ENCODE peak calls at places on chromosomes 2 and 18, in four cellular contexts. One of them, this sample, is unnamed.

GRCh38 chr2:195442458-195443175 is 214.4 kb upstream of the SLC39A10 start:
- DNase-seq in fibroblast of mammary gland: no peak
- DNase-seq in H1: no peak
- DNase-seq in GM12864: no peak
- DNase-seq in this sample: no peak

GRCh38 chr2:19580830-19581229 is 222.4 kb upstream of the OSR1 start:
- DNase-seq in fibroblast of mammary gland: peak
- DNase-seq in GM12864: no peak
- DNase-seq in H1: no peak
- DNase-seq in this sample: peak

GRCh38 chr2:19682493-19682892 is 219.3 kb downstream of the TTC32 start:
- DNase-seq in fibroblast of mammary gland: peak
- DNase-seq in H1: no peak
- DNase-seq in GM12864: no peak
- DNase-seq in this sample: no peak

GRCh38 chr2:38390941-38391340 is 13.9 kb upstream of the ATL2 start:
- DNase-seq in H1: no peak
- DNase-seq in GM12864: no peak
- DNase-seq in fibroblast of mammary gland: no peak
- DNase-seq in this sample: no peak

GRCh38 chr2:65278450-65279030 is 50.9 kb downstream of the ACTR2 start:
- DNase-seq in H1: no peak
- DNase-seq in GM12864: no peak
- DNase-seq in fibroblast of mammary gland: peak
- DNase-seq in this sample: peak

GRCh38 chr18:52422985-52423601 is 83.1 kb downstream of the DCC start:
- DNase-seq in GM12864: no peak
- DNase-seq in H1: no peak
- DNase-seq in fibroblast of mammary gland: no peak
- DNase-seq in this sample: no peak

GRCh38 chr18:363327-364115 is 95.7 kb upstream of the THOC1 start:
- DNase-seq in GM12864: no peak
- DNase-seq in H1: no peak
- DNase-seq in fibroblast of mammary gland: peak
- DNase-seq in this sample: peak

GRCh38 chr2:10278029-10278762 is 24.5 kb upstream of the HPCAL1 start:
- DNase-seq in fibroblast of mammary gland: peak
- DNase-seq in H1: no peak
- DNase-seq in GM12864: no peak
- DNase-seq in this sample: peak

GRCh38 chr18:28657836-28658410 is 481.0 kb upstream of the CDH2 start:
- DNase-seq in fibroblast of mammary gland: no peak
- DNase-seq in GM12864: no peak
- DNase-seq in H1: no peak
- DNase-seq in this sample: peak

GRCh38 chr2:109689973-109690372 is 75.8 kb downstream of the SOWAHC start:
- DNase-seq in GM12864: no peak
- DNase-seq in fibroblast of mammary gland: no peak
- DNase-seq in H1: no peak
- DNase-seq in this sample: no peak

GRCh38 chr2:101442667-101443061 is 32.2 kb downstream of the RFX8 start:
- DNase-seq in GM12864: no peak
- DNase-seq in H1: no peak
- DNase-seq in fibroblast of mammary gland: no peak
- DNase-seq in this sample: no peak

GRCh38 chr2:26850565-26850964 is 2.6 kb downstream of the DPYSL5 start:
- DNase-seq in fibroblast of mammary gland: no peak
- DNase-seq in H1: no peak
- DNase-seq in GM12864: no peak
- DNase-seq in this sample: no peak

GRCh38 chr2:161136696-161137324 is 23.4 kb upstream of the TANK start:
- DNase-seq in GM12864: peak
- DNase-seq in fibroblast of mammary gland: peak
- DNase-seq in H1: no peak
- DNase-seq in this sample: peak

GRCh38 chr2:148519013-148519412 is 125.5 kb upstream of the EPC2 start:
- DNase-seq in GM12864: no peak
- DNase-seq in H1: no peak
- DNase-seq in fibroblast of mammary gland: no peak
- DNase-seq in this sample: no peak

GRCh38 chr2:196247114-196247978 is 76.0 kb upstream of the STK17B start:
- DNase-seq in H1: no peak
- DNase-seq in fibroblast of mammary gland: peak
- DNase-seq in GM12864: no peak
- DNase-seq in this sample: no peak

GRCh38 chr2:24513672-24514071 is 22.6 kb downstream of the NCOA1 start:
- DNase-seq in H1: no peak
- DNase-seq in fibroblast of mammary gland: peak
- DNase-seq in GM12864: no peak
- DNase-seq in this sample: no peak

GRCh38 chr2:211875488-211875887 is 663.1 kb downstream of the ERBB4 start:
- DNase-seq in GM12864: no peak
- DNase-seq in H1: no peak
- DNase-seq in fibroblast of mammary gland: peak
- DNase-seq in this sample: no peak

GRCh38 chr2:109135572-109136185 is 6.7 kb downstream of the SH3RF3 start:
- DNase-seq in GM12864: no peak
- DNase-seq in fibroblast of mammary gland: no peak
- DNase-seq in H1: peak
- DNase-seq in this sample: no peak

GRCh38 chr2:62118160-62118559 is 77.8 kb upstream of the B3GNT2 start:
- DNase-seq in fibroblast of mammary gland: no peak
- DNase-seq in GM12864: no peak
- DNase-seq in H1: no peak
- DNase-seq in this sample: no peak

GRCh38 chr2:208373460-208374089 is 33.0 kb upstream of the PTH2R start:
- DNase-seq in GM12864: no peak
- DNase-seq in fibroblast of mammary gland: peak
- DNase-seq in H1: no peak
- DNase-seq in this sample: peak

GRCh38 chr2:75592028-75592427 is 31.3 kb upstream of the EVA1A start:
- DNase-seq in GM12864: no peak
- DNase-seq in H1: no peak
- DNase-seq in fibroblast of mammary gland: peak
- DNase-seq in this sample: peak

GRCh38 chr2:73337828-73338227 is 44.5 kb upstream of the EGR4 start:
- DNase-seq in H1: no peak
- DNase-seq in fibroblast of mammary gland: no peak
- DNase-seq in GM12864: no peak
- DNase-seq in this sample: no peak

GRCh38 chr2:210474776-210475175 is 1.8 kb downstream of the LANCL1 start:
- DNase-seq in GM12864: no peak
- DNase-seq in H1: no peak
- DNase-seq in fibroblast of mammary gland: no peak
- DNase-seq in this sample: no peak

GRCh38 chr18:58649966-58650816 is 21.1 kb upstream of the MALT1 start:
- DNase-seq in fibroblast of mammary gland: no peak
- DNase-seq in GM12864: no peak
- DNase-seq in H1: no peak
- DNase-seq in this sample: peak

GRCh38 chr2:60544980-60545560 is 8.4 kb downstream of the BCL11A start:
- DNase-seq in H1: no peak
- DNase-seq in GM12864: no peak
- DNase-seq in fibroblast of mammary gland: no peak
- DNase-seq in this sample: no peak

GRCh38 chr2:170434900-170435640 is 257.1 kb downstream of the MYO3B start:
- DNase-seq in H1: no peak
- DNase-seq in fibroblast of mammary gland: no peak
- DNase-seq in GM12864: peak
- DNase-seq in this sample: no peak

DNA sequence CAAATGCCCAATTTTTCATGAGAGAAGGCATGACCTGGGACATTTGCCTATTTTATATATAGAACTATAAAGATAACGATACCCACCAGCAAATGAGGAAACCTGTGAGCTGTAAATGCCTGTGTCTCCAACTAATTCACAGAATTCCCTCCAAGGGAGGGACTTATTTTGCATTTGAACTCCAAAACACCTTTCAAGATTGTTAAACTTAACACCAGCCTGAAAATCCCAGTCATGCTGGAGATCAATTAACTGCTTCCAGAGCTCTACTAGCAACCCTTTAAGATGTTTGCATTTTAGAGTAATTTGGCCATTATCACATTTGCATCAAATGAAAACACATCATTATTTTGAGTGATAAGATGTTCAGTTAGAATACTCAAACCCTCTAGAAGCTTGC is 68.1 kb upstream of the KLHL14 start:
- DNase-seq in H1: no peak
- DNase-seq in fibroblast of mammary gland: no peak
- DNase-seq in GM12864: no peak
- DNase-seq in this sample: no peak
- H3K4me3 ChIP-seq in H1: no peak
- H3K4me3 ChIP-seq in fibroblast of mammary gland: no peak
- H3K4me3 ChIP-seq in GM12864: no peak
- H3K4me3 ChIP-seq in this sample: no peak

GRCh38 chr2:227035678-227036077 is 128.3 kb downstream of the COL4A4 start:
- DNase-seq in fibroblast of mammary gland: no peak
- DNase-seq in H1: no peak
- DNase-seq in GM12864: no peak
- DNase-seq in this sample: no peak

GRCh38 chr2:227031379-227031778 is 132.6 kb downstream of the COL4A4 start:
- DNase-seq in fibroblast of mammary gland: no peak
- DNase-seq in H1: no peak
- DNase-seq in GM12864: no peak
- DNase-seq in this sample: no peak

GRCh38 chr2:227030789-227031188 is 133.2 kb downstream of the COL4A4 start:
- DNase-seq in H1: no peak
- DNase-seq in fibroblast of mammary gland: no peak
- DNase-seq in GM12864: no peak
- DNase-seq in this sample: no peak

GRCh38 chr2:227036527-227036926 is 127.5 kb downstream of the COL4A4 start:
- DNase-seq in H1: no peak
- DNase-seq in fibroblast of mammary gland: no peak
- DNase-seq in GM12864: no peak
- DNase-seq in this sample: no peak

DNA sequence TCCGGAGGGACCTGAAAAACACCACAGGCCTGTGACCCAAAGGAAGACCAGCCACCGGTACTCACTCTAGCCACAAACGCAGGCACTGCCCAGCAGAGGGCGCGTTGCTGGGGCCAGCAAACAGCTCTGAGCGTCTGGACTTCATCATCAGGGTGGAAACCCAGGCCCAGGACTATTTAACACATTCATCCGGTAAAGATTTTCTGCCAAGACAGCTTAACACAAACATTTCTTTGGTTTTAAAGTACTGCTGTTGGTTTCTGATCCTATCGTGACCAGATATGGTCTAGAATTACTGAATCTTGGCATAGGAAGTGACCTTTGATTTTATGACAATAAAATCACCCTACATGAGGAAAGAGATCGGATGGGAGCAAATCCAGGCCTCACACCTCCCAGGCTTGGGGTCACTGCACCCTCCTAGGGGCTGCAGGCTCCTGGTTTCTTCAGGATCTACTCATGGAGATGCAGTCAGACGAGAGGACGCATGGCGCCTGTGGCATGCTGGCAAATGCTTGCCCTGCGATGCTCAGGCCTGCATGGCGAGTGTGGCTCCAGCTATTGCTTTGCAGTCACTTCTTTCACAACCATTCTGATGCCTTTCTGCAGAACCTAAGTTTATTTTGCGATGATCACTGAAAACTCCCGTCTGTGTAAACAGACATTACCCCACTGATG is 130.4 kb downstream of the COL4A4 start:
- DNase-seq in H1: peak
- DNase-seq in GM12864: peak
- DNase-seq in fibroblast of mammary gland: peak
- DNase-seq in this sample: peak
- TF ChIP-seq CTCF in H1: peak
- TF ChIP-seq CTCF in GM12864: peak
- TF ChIP-seq CTCF in fibroblast of mammary gland: peak
- TF ChIP-seq CTCF in this sample: peak

GRCh38 chr2:36369163-36369562 is 13.6 kb downstream of the CRIM1 start:
- DNase-seq in H1: no peak
- DNase-seq in fibroblast of mammary gland: no peak
- DNase-seq in GM12864: no peak
- DNase-seq in this sample: no peak

GRCh38 chr2:36369711-36370110 is 14.1 kb downstream of the CRIM1 start:
- DNase-seq in H1: no peak
- DNase-seq in GM12864: no peak
- DNase-seq in fibroblast of mammary gland: no peak
- DNase-seq in this sample: no peak

GRCh38 chr2:36366491-36367120 is 11.0 kb downstream of the CRIM1 start:
- DNase-seq in H1: no peak
- DNase-seq in GM12864: no peak
- DNase-seq in fibroblast of mammary gland: peak
- DNase-seq in this sample: peak

GRCh38 chr2:36368438-36368837 is 12.9 kb downstream of the CRIM1 start:
- DNase-seq in GM12864: no peak
- DNase-seq in fibroblast of mammary gland: no peak
- DNase-seq in H1: no peak
- DNase-seq in this sample: no peak

GRCh38 chr2:36367497-36368353 is 12.1 kb downstream of the CRIM1 start:
- DNase-seq in H1: no peak
- DNase-seq in fibroblast of mammary gland: no peak
- DNase-seq in GM12864: no peak
- DNase-seq in this sample: no peak
- H3K4me3 ChIP-seq in H1: peak
- H3K4me3 ChIP-seq in fibroblast of mammary gland: no peak
- H3K4me3 ChIP-seq in GM12864: no peak
- H3K4me3 ChIP-seq in this sample: no peak

GRCh38 chr18:8279348-8279747 is 329.9 kb upstream of the RAB12 start:
- DNase-seq in GM12864: no peak
- DNase-seq in fibroblast of mammary gland: peak
- DNase-seq in H1: no peak
- DNase-seq in this sample: no peak

GRCh38 chr18:8277270-8277669 is 332.0 kb upstream of the RAB12 start:
- DNase-seq in GM12864: no peak
- DNase-seq in fibroblast of mammary gland: peak
- DNase-seq in H1: no peak
- DNase-seq in this sample: peak

GRCh38 chr18:8283901-8284585 is 325.2 kb upstream of the RAB12 start:
- DNase-seq in fibroblast of mammary gland: peak
- DNase-seq in H1: no peak
- DNase-seq in GM12864: no peak
- DNase-seq in this sample: peak

GRCh38 chr18:8279931-8280330 is 329.3 kb upstream of the RAB12 start:
- DNase-seq in fibroblast of mammary gland: no peak
- DNase-seq in GM12864: no peak
- DNase-seq in H1: no peak
- DNase-seq in this sample: no peak
- TF ChIP-seq CTCF in fibroblast of mammary gland: no peak
- TF ChIP-seq CTCF in GM12864: no peak
- TF ChIP-seq CTCF in H1: no peak
- TF ChIP-seq CTCF in this sample: no peak

GRCh38 chr2:127155901-127156300 is 48.9 kb upstream of the BIN1 start:
- DNase-seq in fibroblast of mammary gland: peak
- DNase-seq in GM12864: no peak
- DNase-seq in H1: no peak
- DNase-seq in this sample: peak
- H3K4me3 ChIP-seq in fibroblast of mammary gland: no peak
- H3K4me3 ChIP-seq in GM12864: no peak
- H3K4me3 ChIP-seq in H1: no peak
- H3K4me3 ChIP-seq in this sample: no peak

GRCh38 chr2:180655842-180656454 is 324.5 kb upstream of the UBE2E3 start:
- DNase-seq in GM12864: no peak
- DNase-seq in H1: no peak
- DNase-seq in fibroblast of mammary gland: no peak
- DNase-seq in this sample: no peak
- TF ChIP-seq CTCF in GM12864: no peak
- TF ChIP-seq CTCF in H1: no peak
- TF ChIP-seq CTCF in fibroblast of mammary gland: peak
- TF ChIP-seq CTCF in this sample: peak

GRCh38 chr18:69399253-69399652 is 1.4 kb upstream of the DOK6 start:
- DNase-seq in GM12864: no peak
- DNase-seq in H1: no peak
- DNase-seq in fibroblast of mammary gland: no peak
- DNase-seq in this sample: no peak
- H3K4me3 ChIP-seq in GM12864: no peak
- H3K4me3 ChIP-seq in H1: peak
- H3K4me3 ChIP-seq in fibroblast of mammary gland: no peak
- H3K4me3 ChIP-seq in this sample: no peak